ENCODE peak calls at places on chromosomes 11 and 22, in nine cellular contexts. One of them, this sample, is unnamed.

GRCh38 chr11:3036419-3036818 is 20.8 kb downstream of the CARS1 start:
- DNase-seq in activated CD4-positive, alpha-beta T cell treated with anti-CD3 and anti-CD28 coated beads, Interleukin-2, amount 50 U/mL, for 1 hour: no peak
- DNase-seq in central memory CD4-positive, alpha-beta T cell: no peak
- DNase-seq in H7: no peak
- DNase-seq in NCI-H2081: no peak
- DNase-seq in GF-D8: no peak
- DNase-seq in posterior cingulate gyrus: no peak
- DNase-seq in T-cell: no peak
- DNase-seq in dermis microvascular lymphatic vessel endothelial cell: no peak
- DNase-seq in this sample: no peak

GRCh38 chr22:47164514-47165337 is 402.3 kb downstream of the TBC1D22A start:
- DNase-seq in central memory CD4-positive, alpha-beta T cell: no peak
- DNase-seq in T-cell: no peak
- DNase-seq in H7: no peak
- DNase-seq in NCI-H2081: no peak
- DNase-seq in GF-D8: no peak
- DNase-seq in dermis microvascular lymphatic vessel endothelial cell: no peak
- DNase-seq in posterior cingulate gyrus: no peak
- DNase-seq in activated CD4-positive, alpha-beta T cell treated with anti-CD3 and anti-CD28 coated beads, Interleukin-2, amount 50 U/mL, for 1 hour: no peak
- DNase-seq in this sample: no peak

GRCh38 chr22:20741634-20742581 is 32.0 kb upstream of the SERPIND1 start:
- DNase-seq in GF-D8: no peak
- DNase-seq in NCI-H2081: peak
- DNase-seq in T-cell: peak
- DNase-seq in central memory CD4-positive, alpha-beta T cell: peak
- DNase-seq in posterior cingulate gyrus: no peak
- DNase-seq in H7: peak
- DNase-seq in dermis microvascular lymphatic vessel endothelial cell: peak
- DNase-seq in activated CD4-positive, alpha-beta T cell treated with anti-CD3 and anti-CD28 coated beads, Interleukin-2, amount 50 U/mL, for 1 hour: peak
- DNase-seq in this sample: no peak

GRCh38 chr11:2788751-2789140 is 89.0 kb upstream of the KCNQ1OT1 start:
- DNase-seq in T-cell: no peak
- DNase-seq in NCI-H2081: no peak
- DNase-seq in activated CD4-positive, alpha-beta T cell treated with anti-CD3 and anti-CD28 coated beads, Interleukin-2, amount 50 U/mL, for 1 hour: no peak
- DNase-seq in dermis microvascular lymphatic vessel endothelial cell: no peak
- DNase-seq in central memory CD4-positive, alpha-beta T cell: no peak
- DNase-seq in posterior cingulate gyrus: peak
- DNase-seq in GF-D8: no peak
- DNase-seq in H7: no peak
- DNase-seq in this sample: peak

GRCh38 chr11:2934611-2935239 is 5.5 kb upstream of the PHLDA2 start:
- DNase-seq in GF-D8: no peak
- DNase-seq in dermis microvascular lymphatic vessel endothelial cell: no peak
- DNase-seq in NCI-H2081: no peak
- DNase-seq in activated CD4-positive, alpha-beta T cell treated with anti-CD3 and anti-CD28 coated beads, Interleukin-2, amount 50 U/mL, for 1 hour: no peak
- DNase-seq in central memory CD4-positive, alpha-beta T cell: no peak
- DNase-seq in H7: no peak
- DNase-seq in posterior cingulate gyrus: no peak
- DNase-seq in T-cell: no peak
- DNase-seq in this sample: no peak

GRCh38 chr11:61814242-61814957 is 2.4 kb downstream of the FADS1 start:
- DNase-seq in T-cell: no peak
- DNase-seq in dermis microvascular lymphatic vessel endothelial cell: no peak
- DNase-seq in H7: peak
- DNase-seq in activated CD4-positive, alpha-beta T cell treated with anti-CD3 and anti-CD28 coated beads, Interleukin-2, amount 50 U/mL, for 1 hour: no peak
- DNase-seq in GF-D8: peak
- DNase-seq in posterior cingulate gyrus: peak
- DNase-seq in NCI-H2081: peak
- DNase-seq in central memory CD4-positive, alpha-beta T cell: no peak
- DNase-seq in this sample: no peak

GRCh38 chr11:82818399-82819043 is 81.7 kb downstream of the PRCP start:
- DNase-seq in posterior cingulate gyrus: no peak
- DNase-seq in GF-D8: no peak
- DNase-seq in central memory CD4-positive, alpha-beta T cell: no peak
- DNase-seq in activated CD4-positive, alpha-beta T cell treated with anti-CD3 and anti-CD28 coated beads, Interleukin-2, amount 50 U/mL, for 1 hour: no peak
- DNase-seq in T-cell: no peak
- DNase-seq in dermis microvascular lymphatic vessel endothelial cell: no peak
- DNase-seq in H7: no peak
- DNase-seq in NCI-H2081: no peak
- DNase-seq in this sample: no peak

GRCh38 chr22:20117656-20118571 is 888 bp upstream of the TRMT2A start:
- DNase-seq in GF-D8: no peak
- DNase-seq in T-cell: peak
- DNase-seq in posterior cingulate gyrus: no peak
- DNase-seq in dermis microvascular lymphatic vessel endothelial cell: no peak
- DNase-seq in activated CD4-positive, alpha-beta T cell treated with anti-CD3 and anti-CD28 coated beads, Interleukin-2, amount 50 U/mL, for 1 hour: peak
- DNase-seq in central memory CD4-positive, alpha-beta T cell: peak
- DNase-seq in H7: peak
- DNase-seq in NCI-H2081: no peak
- DNase-seq in this sample: peak

GRCh38 chr11:86596861-86597632 is 75.4 kb downstream of the ME3 start:
- DNase-seq in T-cell: no peak
- DNase-seq in posterior cingulate gyrus: no peak
- DNase-seq in GF-D8: no peak
- DNase-seq in H7: no peak
- DNase-seq in NCI-H2081: no peak
- DNase-seq in activated CD4-positive, alpha-beta T cell treated with anti-CD3 and anti-CD28 coated beads, Interleukin-2, amount 50 U/mL, for 1 hour: no peak
- DNase-seq in central memory CD4-positive, alpha-beta T cell: no peak
- DNase-seq in dermis microvascular lymphatic vessel endothelial cell: no peak
- DNase-seq in this sample: peak

GRCh38 chr11:72038491-72038890 is 39.8 kb downstream of the IL18BP start:
- DNase-seq in GF-D8: no peak
- DNase-seq in posterior cingulate gyrus: peak
- DNase-seq in H7: no peak
- DNase-seq in dermis microvascular lymphatic vessel endothelial cell: no peak
- DNase-seq in activated CD4-positive, alpha-beta T cell treated with anti-CD3 and anti-CD28 coated beads, Interleukin-2, amount 50 U/mL, for 1 hour: no peak
- DNase-seq in T-cell: no peak
- DNase-seq in NCI-H2081: peak
- DNase-seq in central memory CD4-positive, alpha-beta T cell: no peak
- DNase-seq in this sample: peak

GRCh38 chr11:94171693-94172440 is 43.2 kb downstream of the PANX1 start:
- DNase-seq in central memory CD4-positive, alpha-beta T cell: no peak
- DNase-seq in dermis microvascular lymphatic vessel endothelial cell: no peak
- DNase-seq in GF-D8: no peak
- DNase-seq in NCI-H2081: peak
- DNase-seq in posterior cingulate gyrus: peak
- DNase-seq in T-cell: no peak
- DNase-seq in H7: peak
- DNase-seq in activated CD4-positive, alpha-beta T cell treated with anti-CD3 and anti-CD28 coated beads, Interleukin-2, amount 50 U/mL, for 1 hour: peak
- DNase-seq in this sample: no peak

GRCh38 chr11:13052130-13052541 is 43.0 kb downstream of the RASSF10 start:
- DNase-seq in T-cell: no peak
- DNase-seq in NCI-H2081: no peak
- DNase-seq in activated CD4-positive, alpha-beta T cell treated with anti-CD3 and anti-CD28 coated beads, Interleukin-2, amount 50 U/mL, for 1 hour: no peak
- DNase-seq in H7: no peak
- DNase-seq in dermis microvascular lymphatic vessel endothelial cell: no peak
- DNase-seq in GF-D8: no peak
- DNase-seq in posterior cingulate gyrus: no peak
- DNase-seq in central memory CD4-positive, alpha-beta T cell: no peak
- DNase-seq in this sample: no peak

GRCh38 chr22:32839776-32840571 is 38.5 kb downstream of the TIMP3 start:
- DNase-seq in H7: peak
- DNase-seq in posterior cingulate gyrus: no peak
- DNase-seq in central memory CD4-positive, alpha-beta T cell: no peak
- DNase-seq in T-cell: no peak
- DNase-seq in dermis microvascular lymphatic vessel endothelial cell: no peak
- DNase-seq in NCI-H2081: no peak
- DNase-seq in activated CD4-positive, alpha-beta T cell treated with anti-CD3 and anti-CD28 coated beads, Interleukin-2, amount 50 U/mL, for 1 hour: no peak
- DNase-seq in GF-D8: no peak
- DNase-seq in this sample: no peak

GRCh38 chr11:119445850-119446249 is 22.9 kb upstream of the THY1 start:
- DNase-seq in GF-D8: no peak
- DNase-seq in NCI-H2081: no peak
- DNase-seq in T-cell: no peak
- DNase-seq in dermis microvascular lymphatic vessel endothelial cell: no peak
- DNase-seq in posterior cingulate gyrus: no peak
- DNase-seq in central memory CD4-positive, alpha-beta T cell: no peak
- DNase-seq in activated CD4-positive, alpha-beta T cell treated with anti-CD3 and anti-CD28 coated beads, Interleukin-2, amount 50 U/mL, for 1 hour: no peak
- DNase-seq in H7: no peak
- DNase-seq in this sample: no peak

GRCh38 chr22:50031189-50032091 is 18.9 kb upstream of the IL17REL start:
- DNase-seq in T-cell: no peak
- DNase-seq in posterior cingulate gyrus: no peak
- DNase-seq in dermis microvascular lymphatic vessel endothelial cell: no peak
- DNase-seq in activated CD4-positive, alpha-beta T cell treated with anti-CD3 and anti-CD28 coated beads, Interleukin-2, amount 50 U/mL, for 1 hour: no peak
- DNase-seq in H7: peak
- DNase-seq in GF-D8: no peak
- DNase-seq in central memory CD4-positive, alpha-beta T cell: no peak
- DNase-seq in NCI-H2081: no peak
- DNase-seq in this sample: no peak

GRCh38 chr22:33116846-33117547 is 58.8 kb upstream of the SYN3 start:
- DNase-seq in posterior cingulate gyrus: no peak
- DNase-seq in dermis microvascular lymphatic vessel endothelial cell: no peak
- DNase-seq in central memory CD4-positive, alpha-beta T cell: no peak
- DNase-seq in GF-D8: no peak
- DNase-seq in activated CD4-positive, alpha-beta T cell treated with anti-CD3 and anti-CD28 coated beads, Interleukin-2, amount 50 U/mL, for 1 hour: no peak
- DNase-seq in T-cell: no peak
- DNase-seq in H7: no peak
- DNase-seq in NCI-H2081: no peak
- DNase-seq in this sample: no peak

GRCh38 chr11:3202305-3202704 is 16.3 kb downstream of the MRGPRG start:
- DNase-seq in H7: peak
- DNase-seq in activated CD4-positive, alpha-beta T cell treated with anti-CD3 and anti-CD28 coated beads, Interleukin-2, amount 50 U/mL, for 1 hour: no peak
- DNase-seq in posterior cingulate gyrus: no peak
- DNase-seq in T-cell: no peak
- DNase-seq in NCI-H2081: no peak
- DNase-seq in GF-D8: no peak
- DNase-seq in dermis microvascular lymphatic vessel endothelial cell: no peak
- DNase-seq in central memory CD4-positive, alpha-beta T cell: no peak
- DNase-seq in this sample: no peak

GRCh38 chr11:77471520-77472234 is 2.2 kb downstream of the PAK1 start:
- DNase-seq in NCI-H2081: peak
- DNase-seq in central memory CD4-positive, alpha-beta T cell: no peak
- DNase-seq in activated CD4-positive, alpha-beta T cell treated with anti-CD3 and anti-CD28 coated beads, Interleukin-2, amount 50 U/mL, for 1 hour: peak
- DNase-seq in T-cell: peak
- DNase-seq in GF-D8: no peak
- DNase-seq in H7: peak
- DNase-seq in dermis microvascular lymphatic vessel endothelial cell: no peak
- DNase-seq in posterior cingulate gyrus: no peak
- DNase-seq in this sample: no peak

GRCh38 chr11:35583126-35583525 is 35.1 kb upstream of the FJX1 start:
- DNase-seq in activated CD4-positive, alpha-beta T cell treated with anti-CD3 and anti-CD28 coated beads, Interleukin-2, amount 50 U/mL, for 1 hour: no peak
- DNase-seq in NCI-H2081: no peak
- DNase-seq in dermis microvascular lymphatic vessel endothelial cell: no peak
- DNase-seq in GF-D8: no peak
- DNase-seq in posterior cingulate gyrus: no peak
- DNase-seq in H7: no peak
- DNase-seq in central memory CD4-positive, alpha-beta T cell: no peak
- DNase-seq in T-cell: no peak
- DNase-seq in this sample: no peak

GRCh38 chr11:17263803-17264202 is 12.7 kb upstream of the NUCB2 start:
- DNase-seq in NCI-H2081: no peak
- DNase-seq in dermis microvascular lymphatic vessel endothelial cell: no peak
- DNase-seq in posterior cingulate gyrus: no peak
- DNase-seq in GF-D8: no peak
- DNase-seq in H7: no peak
- DNase-seq in activated CD4-positive, alpha-beta T cell treated with anti-CD3 and anti-CD28 coated beads, Interleukin-2, amount 50 U/mL, for 1 hour: no peak
- DNase-seq in central memory CD4-positive, alpha-beta T cell: no peak
- DNase-seq in T-cell: no peak
- DNase-seq in this sample: no peak

GRCh38 chr22:46061431-46062231 is 84.7 kb upstream of the WNT7B start:
- DNase-seq in activated CD4-positive, alpha-beta T cell treated with anti-CD3 and anti-CD28 coated beads, Interleukin-2, amount 50 U/mL, for 1 hour: no peak
- DNase-seq in central memory CD4-positive, alpha-beta T cell: no peak
- DNase-seq in dermis microvascular lymphatic vessel endothelial cell: no peak
- DNase-seq in H7: peak
- DNase-seq in T-cell: no peak
- DNase-seq in GF-D8: no peak
- DNase-seq in posterior cingulate gyrus: peak
- DNase-seq in NCI-H2081: no peak
- DNase-seq in this sample: peak

GRCh38 chr11:61688368-61689163 is 8.4 kb downstream of the DAGLA start:
- DNase-seq in GF-D8: no peak
- DNase-seq in posterior cingulate gyrus: no peak
- DNase-seq in T-cell: no peak
- DNase-seq in NCI-H2081: no peak
- DNase-seq in H7: peak
- DNase-seq in central memory CD4-positive, alpha-beta T cell: no peak
- DNase-seq in dermis microvascular lymphatic vessel endothelial cell: peak
- DNase-seq in activated CD4-positive, alpha-beta T cell treated with anti-CD3 and anti-CD28 coated beads, Interleukin-2, amount 50 U/mL, for 1 hour: no peak
- DNase-seq in this sample: peak

GRCh38 chr11:46381046-46381835 is at the start of gene MDK:
- DNase-seq in GF-D8: no peak
- DNase-seq in posterior cingulate gyrus: no peak
- DNase-seq in activated CD4-positive, alpha-beta T cell treated with anti-CD3 and anti-CD28 coated beads, Interleukin-2, amount 50 U/mL, for 1 hour: no peak
- DNase-seq in H7: peak
- DNase-seq in dermis microvascular lymphatic vessel endothelial cell: no peak
- DNase-seq in NCI-H2081: no peak
- DNase-seq in T-cell: no peak
- DNase-seq in central memory CD4-positive, alpha-beta T cell: no peak
- DNase-seq in this sample: no peak

GRCh38 chr11:66039765-66040164 is 9.2 kb downstream of the GAL3ST3 start:
- DNase-seq in activated CD4-positive, alpha-beta T cell treated with anti-CD3 and anti-CD28 coated beads, Interleukin-2, amount 50 U/mL, for 1 hour: no peak
- DNase-seq in posterior cingulate gyrus: no peak
- DNase-seq in NCI-H2081: no peak
- DNase-seq in H7: no peak
- DNase-seq in GF-D8: no peak
- DNase-seq in dermis microvascular lymphatic vessel endothelial cell: no peak
- DNase-seq in central memory CD4-positive, alpha-beta T cell: no peak
- DNase-seq in T-cell: no peak
- DNase-seq in this sample: no peak

GRCh38 chr11:61281581-61282250 is 13.4 kb downstream of the VWCE start:
- DNase-seq in activated CD4-positive, alpha-beta T cell treated with anti-CD3 and anti-CD28 coated beads, Interleukin-2, amount 50 U/mL, for 1 hour: peak
- DNase-seq in central memory CD4-positive, alpha-beta T cell: no peak
- DNase-seq in T-cell: no peak
- DNase-seq in NCI-H2081: no peak
- DNase-seq in H7: peak
- DNase-seq in posterior cingulate gyrus: no peak
- DNase-seq in GF-D8: no peak
- DNase-seq in dermis microvascular lymphatic vessel endothelial cell: no peak
- DNase-seq in this sample: peak

GRCh38 chr22:43388420-43388851 is 23.4 kb upstream of the MPPED1 start:
- DNase-seq in H7: peak
- DNase-seq in T-cell: peak
- DNase-seq in central memory CD4-positive, alpha-beta T cell: peak
- DNase-seq in posterior cingulate gyrus: peak
- DNase-seq in NCI-H2081: peak
- DNase-seq in dermis microvascular lymphatic vessel endothelial cell: peak
- DNase-seq in activated CD4-positive, alpha-beta T cell treated with anti-CD3 and anti-CD28 coated beads, Interleukin-2, amount 50 U/mL, for 1 hour: peak
- DNase-seq in GF-D8: no peak
- DNase-seq in this sample: peak

GRCh38 chr11:133570376-133570775 is 38.1 kb upstream of the OPCML start:
- DNase-seq in activated CD4-positive, alpha-beta T cell treated with anti-CD3 and anti-CD28 coated beads, Interleukin-2, amount 50 U/mL, for 1 hour: no peak
- DNase-seq in NCI-H2081: no peak
- DNase-seq in T-cell: no peak
- DNase-seq in posterior cingulate gyrus: no peak
- DNase-seq in dermis microvascular lymphatic vessel endothelial cell: no peak
- DNase-seq in GF-D8: no peak
- DNase-seq in central memory CD4-positive, alpha-beta T cell: no peak
- DNase-seq in H7: no peak
- DNase-seq in this sample: no peak

GRCh38 chr11:16773981-16774710 is 35.7 kb downstream of the C11orf58 start:
- DNase-seq in activated CD4-positive, alpha-beta T cell treated with anti-CD3 and anti-CD28 coated beads, Interleukin-2, amount 50 U/mL, for 1 hour: no peak
- DNase-seq in central memory CD4-positive, alpha-beta T cell: no peak
- DNase-seq in dermis microvascular lymphatic vessel endothelial cell: no peak
- DNase-seq in T-cell: no peak
- DNase-seq in posterior cingulate gyrus: no peak
- DNase-seq in GF-D8: no peak
- DNase-seq in H7: peak
- DNase-seq in NCI-H2081: no peak
- DNase-seq in this sample: no peak

GRCh38 chr22:17921871-17922821 is 102.2 kb downstream of the MICAL3 start:
- DNase-seq in central memory CD4-positive, alpha-beta T cell: no peak
- DNase-seq in posterior cingulate gyrus: no peak
- DNase-seq in dermis microvascular lymphatic vessel endothelial cell: no peak
- DNase-seq in NCI-H2081: no peak
- DNase-seq in H7: peak
- DNase-seq in activated CD4-positive, alpha-beta T cell treated with anti-CD3 and anti-CD28 coated beads, Interleukin-2, amount 50 U/mL, for 1 hour: no peak
- DNase-seq in GF-D8: no peak
- DNase-seq in T-cell: no peak
- DNase-seq in this sample: peak

GRCh38 chr22:19524170-19525115 is at the start of gene CLDN5:
- DNase-seq in posterior cingulate gyrus: no peak
- DNase-seq in dermis microvascular lymphatic vessel endothelial cell: peak
- DNase-seq in H7: peak
- DNase-seq in NCI-H2081: no peak
- DNase-seq in GF-D8: no peak
- DNase-seq in activated CD4-positive, alpha-beta T cell treated with anti-CD3 and anti-CD28 coated beads, Interleukin-2, amount 50 U/mL, for 1 hour: no peak
- DNase-seq in T-cell: no peak
- DNase-seq in central memory CD4-positive, alpha-beta T cell: no peak
- DNase-seq in this sample: peak

GRCh38 chr11:33040127-33040861 is 922 bp downstream of the TCP11L1 start:
- DNase-seq in posterior cingulate gyrus: no peak
- DNase-seq in T-cell: peak
- DNase-seq in dermis microvascular lymphatic vessel endothelial cell: no peak
- DNase-seq in central memory CD4-positive, alpha-beta T cell: peak
- DNase-seq in H7: no peak
- DNase-seq in GF-D8: no peak
- DNase-seq in NCI-H2081: no peak
- DNase-seq in activated CD4-positive, alpha-beta T cell treated with anti-CD3 and anti-CD28 coated beads, Interleukin-2, amount 50 U/mL, for 1 hour: peak
- DNase-seq in this sample: no peak